ENCODE peak calls at places on chromosomes 2 and 18, in seven cellular contexts. One of them, this sample, is unnamed.

GRCh38 chr18:40355701-40356100 is 1599.3 kb upstream of the PIK3C3 start:
- DNase-seq in dorsolateral prefrontal cortex: no peak
- DNase-seq in type B pancreatic cell: no peak
- DNase-seq in GM12865: no peak
- DNase-seq in body of pancreas: no peak
- DNase-seq in pancreas: no peak
- DNase-seq in B cell: no peak
- DNase-seq in this sample: no peak

GRCh38 chr2:202541137-202541536 is 93.6 kb upstream of the FAM117B start:
- DNase-seq in dorsolateral prefrontal cortex: no peak
- DNase-seq in GM12865: no peak
- DNase-seq in pancreas: no peak
- DNase-seq in B cell: no peak
- DNase-seq in type B pancreatic cell: no peak
- DNase-seq in body of pancreas: no peak
- DNase-seq in this sample: no peak

GRCh38 chr18:74457043-74457742 is at the start of gene DIPK1C:
- DNase-seq in body of pancreas: no peak
- DNase-seq in type B pancreatic cell: no peak
- DNase-seq in dorsolateral prefrontal cortex: peak
- DNase-seq in B cell: peak
- DNase-seq in pancreas: no peak
- DNase-seq in GM12865: no peak
- DNase-seq in this sample: no peak

GRCh38 chr2:191951832-191952231 is 104.9 kb upstream of the CAVIN2 start:
- DNase-seq in pancreas: no peak
- DNase-seq in dorsolateral prefrontal cortex: no peak
- DNase-seq in type B pancreatic cell: no peak
- DNase-seq in body of pancreas: no peak
- DNase-seq in GM12865: no peak
- DNase-seq in B cell: no peak
- DNase-seq in this sample: no peak

GRCh38 chr2:73020657-73021370 is 50.7 kb downstream of the SFXN5 start:
- DNase-seq in B cell: no peak
- DNase-seq in type B pancreatic cell: no peak
- DNase-seq in pancreas: no peak
- DNase-seq in dorsolateral prefrontal cortex: no peak
- DNase-seq in body of pancreas: no peak
- DNase-seq in GM12865: no peak
- DNase-seq in this sample: no peak

GRCh38 chr2:158464426-158465281 is 7.9 kb downstream of the PKP4 start:
- DNase-seq in B cell: no peak
- DNase-seq in body of pancreas: no peak
- DNase-seq in type B pancreatic cell: no peak
- DNase-seq in GM12865: peak
- DNase-seq in pancreas: no peak
- DNase-seq in dorsolateral prefrontal cortex: no peak
- DNase-seq in this sample: no peak

GRCh38 chr18:31990823-31991222 is 27.8 kb upstream of the RNF125 start:
- DNase-seq in B cell: no peak
- DNase-seq in dorsolateral prefrontal cortex: no peak
- DNase-seq in pancreas: no peak
- DNase-seq in type B pancreatic cell: no peak
- DNase-seq in body of pancreas: no peak
- DNase-seq in GM12865: peak
- DNase-seq in this sample: no peak

GRCh38 chr2:192390401-192390800 is 195.7 kb upstream of the TMEFF2 start:
- DNase-seq in dorsolateral prefrontal cortex: no peak
- DNase-seq in type B pancreatic cell: no peak
- DNase-seq in B cell: no peak
- DNase-seq in body of pancreas: no peak
- DNase-seq in GM12865: no peak
- DNase-seq in pancreas: no peak
- DNase-seq in this sample: peak

GRCh38 chr2:31302940-31303563 is 69.1 kb downstream of the EHD3 start:
- DNase-seq in type B pancreatic cell: no peak
- DNase-seq in body of pancreas: no peak
- DNase-seq in pancreas: no peak
- DNase-seq in GM12865: no peak
- DNase-seq in B cell: no peak
- DNase-seq in dorsolateral prefrontal cortex: no peak
- DNase-seq in this sample: no peak

GRCh38 chr2:217520361-217521010 is 482.3 kb downstream of the TNS1 start:
- DNase-seq in dorsolateral prefrontal cortex: no peak
- DNase-seq in type B pancreatic cell: no peak
- DNase-seq in pancreas: no peak
- DNase-seq in body of pancreas: no peak
- DNase-seq in B cell: no peak
- DNase-seq in GM12865: no peak
- DNase-seq in this sample: no peak

GRCh38 chr2:195532628-195533271 is 124.3 kb upstream of the SLC39A10 start:
- DNase-seq in B cell: no peak
- DNase-seq in body of pancreas: no peak
- DNase-seq in GM12865: peak
- DNase-seq in pancreas: no peak
- DNase-seq in type B pancreatic cell: no peak
- DNase-seq in dorsolateral prefrontal cortex: no peak
- DNase-seq in this sample: no peak

GRCh38 chr2:158297606-158298005 is 158.9 kb downstream of the CCDC148 start:
- DNase-seq in dorsolateral prefrontal cortex: no peak
- DNase-seq in GM12865: no peak
- DNase-seq in type B pancreatic cell: no peak
- DNase-seq in pancreas: no peak
- DNase-seq in body of pancreas: no peak
- DNase-seq in B cell: no peak
- DNase-seq in this sample: no peak

GRCh38 chr2:45184606-45185005 is 175.4 kb upstream of the SIX2 start:
- DNase-seq in type B pancreatic cell: no peak
- DNase-seq in pancreas: no peak
- DNase-seq in GM12865: no peak
- DNase-seq in B cell: no peak
- DNase-seq in dorsolateral prefrontal cortex: no peak
- DNase-seq in body of pancreas: no peak
- DNase-seq in this sample: no peak

GRCh38 chr2:63819765-63820717 is 21.7 kb upstream of the UGP2 start:
- DNase-seq in GM12865: no peak
- DNase-seq in body of pancreas: peak
- DNase-seq in pancreas: peak
- DNase-seq in type B pancreatic cell: no peak
- DNase-seq in dorsolateral prefrontal cortex: no peak
- DNase-seq in B cell: no peak
- DNase-seq in this sample: no peak

GRCh38 chr2:85584857-85585780 is 888 bp downstream of the VAMP5 start:
- DNase-seq in GM12865: peak
- DNase-seq in body of pancreas: peak
- DNase-seq in type B pancreatic cell: no peak
- DNase-seq in dorsolateral prefrontal cortex: no peak
- DNase-seq in pancreas: peak
- DNase-seq in B cell: no peak
- DNase-seq in this sample: no peak

GRCh38 chr2:149115781-149116180 is 77.3 kb downstream of the LYPD6B start:
- DNase-seq in body of pancreas: no peak
- DNase-seq in B cell: no peak
- DNase-seq in dorsolateral prefrontal cortex: no peak
- DNase-seq in type B pancreatic cell: no peak
- DNase-seq in GM12865: no peak
- DNase-seq in pancreas: no peak
- DNase-seq in this sample: no peak

GRCh38 chr18:56065101-56065500 is 477.1 kb upstream of the TCF4 start:
- DNase-seq in dorsolateral prefrontal cortex: no peak
- DNase-seq in type B pancreatic cell: no peak
- DNase-seq in body of pancreas: no peak
- DNase-seq in GM12865: no peak
- DNase-seq in B cell: no peak
- DNase-seq in pancreas: no peak
- DNase-seq in this sample: no peak

GRCh38 chr2:1750935-1751767 is 6.8 kb upstream of the PXDN start:
- DNase-seq in GM12865: peak
- DNase-seq in B cell: peak
- DNase-seq in dorsolateral prefrontal cortex: peak
- DNase-seq in pancreas: peak
- DNase-seq in type B pancreatic cell: peak
- DNase-seq in body of pancreas: peak
- DNase-seq in this sample: peak

GRCh38 chr2:231130657-231131056 is 5.8 kb upstream of the HTR2B start:
- DNase-seq in GM12865: no peak
- DNase-seq in B cell: no peak
- DNase-seq in dorsolateral prefrontal cortex: no peak
- DNase-seq in body of pancreas: no peak
- DNase-seq in pancreas: no peak
- DNase-seq in type B pancreatic cell: no peak
- DNase-seq in this sample: no peak

GRCh38 chr2:222038086-222038802 is 260.6 kb downstream of the PAX3 start:
- DNase-seq in body of pancreas: no peak
- DNase-seq in B cell: no peak
- DNase-seq in pancreas: no peak
- DNase-seq in type B pancreatic cell: no peak
- DNase-seq in GM12865: no peak
- DNase-seq in dorsolateral prefrontal cortex: no peak
- DNase-seq in this sample: peak

DNA sequence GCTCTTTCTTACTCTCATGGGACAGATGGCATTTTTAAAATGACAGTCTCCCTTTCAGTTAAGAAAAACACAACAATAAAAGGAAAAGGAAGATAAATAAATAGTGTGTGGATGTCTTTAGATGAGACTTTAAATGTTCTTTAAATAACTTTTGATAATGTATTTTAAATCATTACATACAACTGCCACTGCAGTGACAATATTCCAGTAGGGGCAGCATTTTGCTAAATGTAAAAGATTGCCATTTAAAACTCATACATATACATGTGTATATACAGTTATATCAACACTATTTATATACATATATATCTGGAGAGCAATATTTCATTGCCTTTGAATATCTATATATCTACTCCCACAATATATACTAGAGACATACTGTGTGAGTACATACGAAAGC is 90.7 kb downstream of the INO80D start:
- DNase-seq in B cell: no peak
- DNase-seq in GM12865: no peak
- DNase-seq in dorsolateral prefrontal cortex: no peak
- DNase-seq in type B pancreatic cell: no peak
- DNase-seq in body of pancreas: no peak
- DNase-seq in pancreas: no peak
- DNase-seq in this sample: no peak
- TF ChIP-seq CTCF in B cell: no peak
- TF ChIP-seq CTCF in GM12865: no peak
- TF ChIP-seq CTCF in dorsolateral prefrontal cortex: peak
- TF ChIP-seq CTCF in type B pancreatic cell: peak
- TF ChIP-seq CTCF in body of pancreas: no peak
- TF ChIP-seq CTCF in pancreas: no peak
- TF ChIP-seq CTCF in this sample: peak

DNA sequence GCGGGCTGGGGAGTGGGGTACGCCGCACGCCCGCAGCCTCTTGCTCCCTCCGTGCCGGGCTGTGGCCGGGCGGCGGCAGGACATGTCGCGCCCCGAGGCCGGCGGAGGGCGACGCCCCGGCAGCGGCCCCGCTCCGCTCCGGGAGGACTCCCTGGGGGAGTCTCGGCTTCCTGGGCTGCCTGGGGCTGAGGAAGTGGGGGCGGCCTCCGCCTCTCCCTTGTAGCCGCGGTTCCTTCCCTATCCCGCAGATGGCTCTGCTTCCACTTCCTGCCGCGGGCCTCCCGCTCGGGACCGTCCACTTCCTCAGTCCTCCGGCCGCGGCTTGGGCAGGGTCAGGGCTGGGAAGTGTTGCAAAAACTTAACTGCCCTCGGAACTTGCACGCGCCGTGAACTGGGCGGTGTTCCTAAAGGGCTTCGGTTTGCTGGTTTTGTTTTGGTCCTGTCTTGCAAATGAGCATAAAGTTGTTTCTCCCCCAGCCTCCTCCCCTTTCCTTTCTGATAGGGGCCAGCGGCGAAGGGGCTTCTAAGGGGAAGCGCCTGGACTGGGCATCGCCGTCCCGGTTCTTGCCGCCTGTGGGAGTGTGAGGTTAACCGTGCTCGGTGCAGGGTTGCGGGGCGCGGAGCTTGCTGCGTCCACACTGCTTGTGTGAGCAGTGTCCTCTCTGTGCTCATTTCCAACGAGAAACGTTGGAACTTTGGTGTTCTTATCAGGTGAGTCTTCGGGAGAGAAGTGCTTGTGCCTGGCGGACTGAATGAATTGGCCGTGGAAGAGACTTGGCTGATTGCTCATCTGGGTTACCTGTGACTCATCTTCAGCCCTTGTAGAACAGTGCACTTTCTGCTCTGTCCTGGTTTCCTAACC is 600 bp downstream of the RALB start:
- DNase-seq in dorsolateral prefrontal cortex: peak
- DNase-seq in body of pancreas: peak
- DNase-seq in B cell: no peak
- DNase-seq in pancreas: peak
- DNase-seq in GM12865: peak
- DNase-seq in type B pancreatic cell: peak
- DNase-seq in this sample: no peak
- TF ChIP-seq CTCF in dorsolateral prefrontal cortex: peak
- TF ChIP-seq CTCF in body of pancreas: peak
- TF ChIP-seq CTCF in B cell: peak
- TF ChIP-seq CTCF in pancreas: peak
- TF ChIP-seq CTCF in GM12865: peak
- TF ChIP-seq CTCF in type B pancreatic cell: peak
- TF ChIP-seq CTCF in this sample: peak

DNA sequence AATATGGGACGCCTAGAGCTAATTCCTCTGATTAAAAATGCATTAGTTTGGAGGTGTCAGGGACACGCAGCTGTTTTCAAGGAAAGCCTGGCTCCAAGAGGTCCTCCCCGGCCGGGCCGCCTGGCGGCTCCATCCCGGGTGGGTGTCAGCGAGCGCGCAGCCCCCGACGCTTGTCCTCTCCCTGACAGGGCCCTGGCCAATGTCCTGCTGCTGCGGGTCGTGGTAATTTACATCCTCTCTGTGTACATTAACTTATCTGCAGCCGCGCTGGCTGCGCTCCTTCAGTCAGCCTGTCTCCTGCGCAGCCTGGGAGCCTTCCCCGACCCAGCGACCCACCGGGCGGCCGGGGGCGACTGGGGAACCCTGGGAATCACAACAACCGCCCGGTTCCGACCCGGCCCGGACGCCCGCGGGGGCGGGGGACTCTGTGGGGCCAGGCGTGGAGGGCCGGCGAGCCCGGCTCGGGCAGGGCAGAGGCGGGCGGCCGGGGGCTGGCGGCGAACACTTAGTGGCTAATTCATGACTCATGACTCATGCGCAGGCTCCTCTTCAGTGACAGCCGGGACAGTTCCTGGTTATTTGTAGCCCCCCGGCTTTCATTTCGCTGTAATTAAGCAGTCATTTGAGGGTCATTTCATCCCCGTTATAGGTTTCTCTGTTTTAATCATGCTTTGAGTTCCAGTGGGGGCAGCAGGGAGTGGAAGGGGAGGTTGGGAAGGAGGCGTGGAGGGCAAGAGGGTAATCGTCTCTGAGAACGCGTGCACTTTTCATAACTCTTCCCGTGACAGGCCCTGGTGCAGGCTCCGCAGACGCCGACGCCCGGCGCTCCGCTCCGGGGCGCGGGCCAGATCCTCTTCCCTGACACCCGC is 141.9 kb upstream of the CTAGE1 start:
- DNase-seq in dorsolateral prefrontal cortex: no peak
- DNase-seq in body of pancreas: peak
- DNase-seq in type B pancreatic cell: peak
- DNase-seq in GM12865: no peak
- DNase-seq in B cell: peak
- DNase-seq in pancreas: peak
- DNase-seq in this sample: no peak
- TF ChIP-seq CTCF in dorsolateral prefrontal cortex: no peak
- TF ChIP-seq CTCF in body of pancreas: peak
- TF ChIP-seq CTCF in type B pancreatic cell: peak
- TF ChIP-seq CTCF in GM12865: no peak
- TF ChIP-seq CTCF in B cell: no peak
- TF ChIP-seq CTCF in pancreas: peak
- TF ChIP-seq CTCF in this sample: no peak

GRCh38 chr18:69265661-69266060 is 135.0 kb upstream of the DOK6 start:
- DNase-seq in B cell: no peak
- DNase-seq in dorsolateral prefrontal cortex: no peak
- DNase-seq in type B pancreatic cell: no peak
- DNase-seq in body of pancreas: no peak
- DNase-seq in GM12865: no peak
- DNase-seq in pancreas: no peak
- DNase-seq in this sample: no peak
- TF ChIP-seq CTCF in B cell: no peak
- TF ChIP-seq CTCF in dorsolateral prefrontal cortex: no peak
- TF ChIP-seq CTCF in type B pancreatic cell: no peak
- TF ChIP-seq CTCF in body of pancreas: no peak
- TF ChIP-seq CTCF in GM12865: no peak
- TF ChIP-seq CTCF in pancreas: no peak
- TF ChIP-seq CTCF in this sample: no peak

This sample was measured in LNCaP clone FGC.